ENCODE peak calls at places on chromosomes 13 and 19, in seven cellular contexts. W, F, L, G, M, U and Y are unnamed samples.

GRCh38 chr19:4781851-4782250 is 9.7 kb upstream of the FEM1A start:
- DNase-seq in G (no peak), W (no peak), U (no peak), F (no peak), M (no peak), L (no peak), Y (no peak)

GRCh38 chr13:113877149-113877990 is 13.5 kb upstream of the GAS6 start:
- DNase-seq in F (no peak), M (no peak), L (no peak), U (no peak), W (no peak), G (no peak), Y (no peak)

GRCh38 chr19:46659151-46660007 is 1.6 kb downstream of the DACT3 start:
- DNase-seq in G (peak), F (no peak), L (peak), W (peak), M (no peak), U (no peak), Y (peak)

GRCh38 chr19:50248413-50248812 is 45.0 kb downstream of the MYH14 start:
- DNase-seq in M (no peak), L (no peak), U (no peak), W (no peak), G (no peak), F (no peak), Y (no peak)

GRCh38 chr19:56114711-56115110 is 6.4 kb downstream of the ZNF787 start:
- DNase-seq in U (no peak), W (no peak), L (no peak), G (no peak), F (no peak), M (no peak), Y (no peak)

GRCh38 chr19:15288146-15288963 is 44.0 kb downstream of the BRD4 start:
- DNase-seq in L (peak), M (no peak), G (no peak), F (no peak), W (no peak), U (no peak), Y (no peak)

GRCh38 chr13:33349996-33350826 is 64.7 kb upstream of the STARD13 start:
- DNase-seq in M (no peak), W (no peak), L (peak), U (no peak), G (peak), F (no peak), Y (no peak)

GRCh38 chr13:42994878-42995277 is 2.8 kb upstream of the EPSTI1 start:
- DNase-seq in W (no peak), M (no peak), G (no peak), F (no peak), U (no peak), L (no peak), Y (no peak)

GRCh38 chr13:71021810-71022422 is 845.1 kb downstream of the DACH1 start:
- DNase-seq in F (no peak), L (no peak), W (no peak), U (no peak), G (no peak), M (no peak), Y (no peak)

DNA sequence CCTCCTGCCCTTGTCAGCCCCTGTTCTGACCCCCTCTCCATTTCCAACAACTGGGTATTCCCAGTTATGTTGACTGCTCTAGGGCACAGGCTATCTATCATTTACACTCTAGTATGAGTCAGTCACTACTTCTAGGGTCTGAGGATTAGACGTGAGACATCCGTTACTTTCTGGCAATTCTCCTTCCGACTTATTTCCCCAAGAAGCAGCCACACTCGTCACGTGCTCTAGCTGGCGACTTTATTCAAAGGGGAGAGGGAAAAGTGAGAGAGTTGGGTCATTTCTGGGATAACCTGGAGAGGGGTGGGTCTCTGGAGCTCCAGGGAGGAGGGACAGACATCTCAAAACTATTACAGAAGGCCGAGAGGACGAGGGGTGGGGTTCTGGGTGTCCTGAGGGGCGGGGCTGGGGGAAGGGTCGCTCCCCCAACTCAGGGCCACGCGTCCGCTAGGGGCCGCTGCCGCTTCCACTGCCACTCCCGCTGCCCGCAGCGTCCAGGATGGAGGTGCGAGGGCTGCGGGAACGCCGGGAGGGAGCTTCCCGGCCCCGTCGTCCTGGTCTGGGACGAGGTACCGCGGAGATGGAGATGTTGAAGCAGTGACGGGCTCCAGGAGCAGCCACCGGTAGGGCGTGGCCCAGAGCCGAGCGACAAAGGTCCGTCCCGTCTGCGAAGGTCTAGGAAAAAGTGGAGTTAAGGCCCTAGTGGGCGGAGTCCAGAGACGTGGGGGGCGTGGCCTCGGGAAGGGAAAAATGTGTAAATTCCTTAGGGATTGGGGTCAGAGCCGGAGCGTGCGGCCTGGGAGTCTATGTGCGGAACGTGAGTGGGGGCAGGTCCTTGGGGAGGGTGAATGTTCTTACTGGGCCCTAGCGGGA is 8.9 kb downstream of the RTBDN start:
- DNase-seq in L (peak), U (no peak), M (no peak), W (peak), F (no peak), G (peak), Y (no peak)
- TF ChIP-seq JUND in L (no peak), U (no peak), M (no peak), W (peak), F (no peak), G (no peak), Y (no peak)

DNA sequence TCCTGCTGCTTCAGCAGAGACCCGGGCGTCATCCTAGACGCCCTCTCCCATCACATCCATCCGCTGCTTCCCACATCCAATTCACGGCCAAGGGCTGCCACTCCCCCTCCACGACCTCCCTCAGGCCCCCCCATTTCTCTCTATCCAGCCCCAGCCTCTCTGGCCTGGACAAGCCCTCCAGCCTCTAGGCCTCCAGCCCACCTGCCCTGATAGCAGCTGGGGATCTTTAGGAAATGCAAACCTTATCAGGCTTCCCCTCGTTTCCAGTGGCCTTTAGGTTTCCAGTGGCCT is 51.6 kb downstream of the PEPD start:
- DNase-seq in U (no peak), G (no peak), L (no peak), F (no peak), W (no peak), M (no peak), Y (no peak)
- TF ChIP-seq JUND in U (no peak), G (no peak), L (no peak), F (no peak), W (no peak), M (no peak), Y (no peak)

GRCh38 chr19:39830847-39831246 is 3.1 kb downstream of the DYRK1B start:
- DNase-seq in M (no peak), W (no peak), U (no peak), G (no peak), F (no peak), L (no peak), Y (no peak)

GRCh38 chr19:39828015-39828633 is 5.8 kb downstream of the DYRK1B start:
- DNase-seq in W (no peak), U (no peak), M (no peak), G (no peak), F (no peak), L (no peak), Y (no peak)

GRCh38 chr19:39828634-39829032 is 5.3 kb downstream of the DYRK1B start:
- DNase-seq in M (no peak), U (no peak), W (no peak), G (no peak), L (no peak), F (no peak), Y (no peak)

GRCh38 chr19:39830406-39830805 is 3.6 kb downstream of the DYRK1B start:
- DNase-seq in U (no peak), M (no peak), L (no peak), G (no peak), F (no peak), W (no peak), Y (no peak)

DNA sequence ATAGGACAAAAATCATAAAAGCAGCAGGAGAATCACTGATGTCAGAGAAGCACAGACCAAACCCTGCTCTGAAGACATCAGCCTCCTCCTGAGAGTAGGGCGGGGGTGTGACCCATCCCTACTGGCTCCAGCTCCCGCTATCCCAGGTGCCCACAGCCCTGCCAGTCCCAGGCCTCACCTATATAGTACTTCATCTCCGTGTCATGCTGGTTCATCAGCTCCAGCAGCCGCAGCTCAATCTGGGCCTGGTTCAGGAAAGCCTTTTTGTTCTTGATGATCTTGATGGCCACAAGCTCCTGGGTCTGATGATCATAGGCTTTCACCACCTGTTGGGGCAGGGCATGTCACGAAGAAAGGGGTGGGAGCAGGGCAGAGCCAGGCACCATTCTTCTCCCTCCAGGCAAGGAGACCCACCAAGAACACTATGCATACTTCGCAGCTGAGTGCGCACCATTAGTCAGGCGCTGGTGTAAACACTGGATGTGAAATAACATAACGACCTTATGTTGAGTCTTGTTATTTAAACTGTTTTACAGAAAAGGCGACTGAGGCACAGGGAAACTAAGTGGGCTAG is 4.2 kb downstream of the DYRK1B start:
- DNase-seq in U (no peak), L (no peak), W (no peak), F (no peak), M (no peak), G (no peak), Y (no peak)
- TF ChIP-seq JUND in U (no peak), L (no peak), W (no peak), F (no peak), M (no peak), G (no peak), Y (no peak)

GRCh38 chr13:106468207-106468606 is 67.3 kb downstream of the EFNB2 start:
- DNase-seq in L (no peak), M (no peak), G (no peak), U (no peak), F (no peak), W (no peak), Y (no peak)

GRCh38 chr13:106467406-106468122 is 67.9 kb downstream of the EFNB2 start:
- DNase-seq in W (no peak), L (no peak), F (no peak), U (no peak), M (no peak), G (no peak), Y (no peak)

GRCh38 chr13:106466691-106467405 is 68.6 kb downstream of the EFNB2 start:
- DNase-seq in W (no peak), U (no peak), G (no peak), L (no peak), F (no peak), M (no peak), Y (no peak)

GRCh38 chr13:106468948-106469590 is 66.4 kb downstream of the EFNB2 start:
- DNase-seq in G (no peak), U (no peak), L (no peak), F (no peak), W (no peak), M (no peak), Y (no peak)

GRCh38 chr13:106464076-106464475 is 71.4 kb downstream of the EFNB2 start:
- DNase-seq in W (no peak), M (no peak), U (no peak), L (no peak), G (no peak), F (no peak), Y (no peak)
- TF ChIP-seq JUND in W (no peak), M (no peak), U (no peak), L (no peak), G (no peak), F (no peak), Y (no peak)

GRCh38 chr13:57250472-57250871 is 83.5 kb downstream of the PRR20E start:
- DNase-seq in L (no peak), F (no peak), M (no peak), W (no peak), U (no peak), G (no peak), Y (no peak)
- TF ChIP-seq JUND in L (no peak), F (no peak), M (no peak), W (no peak), U (no peak), G (no peak), Y (no peak)